ENCODE peak calls at places on chromosomes 16 and 17, in ten cellular contexts. One of them, this sample, is unnamed.
A peak's percentile ranks its signal among the peaks of the same experiment; 100 is the strongest.

GRCh38 chr16:19645557-19645981 is 72.5 kb downstream of the KNOP1 start:
- DNase-seq in heart left ventricle: peak; percentile 81
- DNase-seq in ovary: peak; percentile 49
- DNase-seq in A549: no peak
- DNase-seq in IMR-90: peak; percentile 2
- DNase-seq in body of pancreas: no peak
- DNase-seq in stomach: no peak
- DNase-seq in transverse colon: peak; percentile 20
- DNase-seq in HCT116: no peak
- DNase-seq in esophagus muscularis mucosa: peak; percentile 93
- DNase-seq in this sample: no peak

GRCh38 chr17:18070861-18071340 is 16.8 kb upstream of the DRG2 start:
- DNase-seq in A549: no peak
- DNase-seq in stomach: no peak
- DNase-seq in heart left ventricle: no peak
- DNase-seq in transverse colon: no peak
- DNase-seq in ovary: no peak
- DNase-seq in body of pancreas: no peak
- DNase-seq in esophagus muscularis mucosa: no peak
- DNase-seq in HCT116: no peak
- DNase-seq in IMR-90: peak; percentile 61
- DNase-seq in this sample: no peak

GRCh38 chr17:38403491-38403890 is 24.8 kb upstream of the ARHGAP23 start:
- DNase-seq in esophagus muscularis mucosa: no peak
- DNase-seq in transverse colon: no peak
- DNase-seq in A549: peak; percentile 56
- DNase-seq in IMR-90: peak; percentile 20
- DNase-seq in heart left ventricle: no peak
- DNase-seq in body of pancreas: no peak
- DNase-seq in stomach: no peak
- DNase-seq in ovary: no peak
- DNase-seq in HCT116: no peak
- DNase-seq in this sample: no peak

GRCh38 chr17:63419949-63420867 is 25.9 kb downstream of the CYB561 start:
- DNase-seq in IMR-90: no peak
- DNase-seq in A549: no peak
- DNase-seq in body of pancreas: no peak
- DNase-seq in stomach: no peak
- DNase-seq in transverse colon: no peak
- DNase-seq in HCT116: no peak
- DNase-seq in heart left ventricle: no peak
- DNase-seq in ovary: no peak
- DNase-seq in esophagus muscularis mucosa: no peak
- DNase-seq in this sample: no peak

GRCh38 chr17:44757045-44757917 is 1.5 kb upstream of the ADAM11 start:
- DNase-seq in ovary: no peak
- DNase-seq in heart left ventricle: no peak
- DNase-seq in stomach: no peak
- DNase-seq in A549: no peak
- DNase-seq in body of pancreas: no peak
- DNase-seq in esophagus muscularis mucosa: no peak
- DNase-seq in HCT116: no peak
- DNase-seq in transverse colon: no peak
- DNase-seq in IMR-90: no peak
- DNase-seq in this sample: no peak

GRCh38 chr17:31581491-31581890 is 190.0 kb downstream of the RAB11FIP4 start:
- DNase-seq in body of pancreas: no peak
- DNase-seq in heart left ventricle: peak; percentile 60
- DNase-seq in IMR-90: peak; percentile 29
- DNase-seq in stomach: peak; percentile 64
- DNase-seq in HCT116: no peak
- DNase-seq in A549: no peak
- DNase-seq in esophagus muscularis mucosa: no peak
- DNase-seq in transverse colon: no peak
- DNase-seq in ovary: peak; percentile 70
- DNase-seq in this sample: no peak

GRCh38 chr17:58204796-58205195 is 12.3 kb downstream of the EPX start:
- DNase-seq in heart left ventricle: no peak
- DNase-seq in stomach: no peak
- DNase-seq in transverse colon: no peak
- DNase-seq in body of pancreas: no peak
- DNase-seq in esophagus muscularis mucosa: no peak
- DNase-seq in ovary: no peak
- DNase-seq in A549: no peak
- DNase-seq in HCT116: no peak
- DNase-seq in IMR-90: no peak
- DNase-seq in this sample: no peak

GRCh38 chr17:57459286-57459915 is 203.1 kb downstream of the MSI2 start:
- DNase-seq in stomach: no peak
- DNase-seq in IMR-90: peak; percentile 82
- DNase-seq in esophagus muscularis mucosa: no peak
- DNase-seq in heart left ventricle: no peak
- DNase-seq in HCT116: peak; percentile 78
- DNase-seq in A549: peak; percentile 93
- DNase-seq in transverse colon: no peak
- DNase-seq in ovary: no peak
- DNase-seq in body of pancreas: no peak
- DNase-seq in this sample: no peak

GRCh38 chr17:7573324-7574080 is 5.9 kb upstream of the CD68 start:
- DNase-seq in body of pancreas: peak; percentile 85
- DNase-seq in IMR-90: peak; percentile 90
- DNase-seq in HCT116: no peak
- DNase-seq in A549: peak; percentile 92
- DNase-seq in ovary: peak; percentile 91
- DNase-seq in transverse colon: peak; percentile 91
- DNase-seq in heart left ventricle: peak; percentile 94
- DNase-seq in stomach: peak; percentile 86
- DNase-seq in esophagus muscularis mucosa: peak; percentile 98
- DNase-seq in this sample: peak; percentile 98

GRCh38 chr17:1709971-1710806 is at the start of gene TLCD2:
- DNase-seq in heart left ventricle: peak; percentile 84
- DNase-seq in IMR-90: peak; percentile 65
- DNase-seq in A549: peak; percentile 71
- DNase-seq in transverse colon: peak; percentile 94
- DNase-seq in body of pancreas: peak; percentile 68
- DNase-seq in ovary: peak; percentile 79
- DNase-seq in stomach: peak; percentile 80
- DNase-seq in esophagus muscularis mucosa: no peak
- DNase-seq in HCT116: peak; percentile 36
- DNase-seq in this sample: peak; percentile 95

GRCh38 chr17:75261336-75262111 is at the start of the genes GGA3 and MRPS7:
- DNase-seq in stomach: peak; percentile 95
- DNase-seq in transverse colon: peak; percentile 95
- DNase-seq in ovary: peak; percentile 97
- DNase-seq in IMR-90: peak; percentile 90
- DNase-seq in body of pancreas: peak; percentile 96
- DNase-seq in esophagus muscularis mucosa: peak; percentile 98
- DNase-seq in A549: peak; percentile 96
- DNase-seq in heart left ventricle: peak; percentile 98
- DNase-seq in HCT116: peak; percentile 89
- DNase-seq in this sample: peak; percentile 99

GRCh38 chr16:2025251-2025650 is 1.5 kb upstream of the NHERF2 start:
- DNase-seq in ovary: no peak
- DNase-seq in stomach: no peak
- DNase-seq in IMR-90: no peak
- DNase-seq in body of pancreas: no peak
- DNase-seq in heart left ventricle: no peak
- DNase-seq in HCT116: no peak
- DNase-seq in A549: no peak
- DNase-seq in esophagus muscularis mucosa: no peak
- DNase-seq in transverse colon: no peak
- DNase-seq in this sample: no peak

GRCh38 chr16:2025878-2026460 is 733 bp upstream of the NHERF2 start:
- DNase-seq in esophagus muscularis mucosa: no peak
- DNase-seq in A549: no peak
- DNase-seq in HCT116: no peak
- DNase-seq in heart left ventricle: no peak
- DNase-seq in transverse colon: no peak
- DNase-seq in IMR-90: no peak
- DNase-seq in body of pancreas: no peak
- DNase-seq in ovary: no peak
- DNase-seq in stomach: no peak
- DNase-seq in this sample: no peak

GRCh38 chr16:2022723-2023097 is 3.1 kb downstream of the NPW start:
- DNase-seq in A549: peak; percentile 89
- DNase-seq in ovary: no peak
- DNase-seq in IMR-90: peak; percentile 26
- DNase-seq in stomach: no peak
- DNase-seq in transverse colon: no peak
- DNase-seq in heart left ventricle: no peak
- DNase-seq in body of pancreas: no peak
- DNase-seq in esophagus muscularis mucosa: no peak
- DNase-seq in HCT116: no peak
- DNase-seq in this sample: no peak

GRCh38 chr16:2024026-2024425 is 2.7 kb upstream of the NHERF2 start:
- DNase-seq in stomach: no peak
- DNase-seq in body of pancreas: no peak
- DNase-seq in HCT116: no peak
- DNase-seq in transverse colon: no peak
- DNase-seq in ovary: no peak
- DNase-seq in heart left ventricle: no peak
- DNase-seq in A549: no peak
- DNase-seq in IMR-90: no peak
- DNase-seq in esophagus muscularis mucosa: no peak
- DNase-seq in this sample: no peak

GRCh38 chr16:2023098-2023925 is 3.4 kb upstream of the NHERF2 start:
- DNase-seq in ovary: peak; percentile 94
- DNase-seq in body of pancreas: peak; percentile 96
- DNase-seq in A549: peak; percentile 92
- DNase-seq in HCT116: peak; percentile 77
- DNase-seq in IMR-90: peak; percentile 79
- DNase-seq in stomach: peak; percentile 96
- DNase-seq in heart left ventricle: peak; percentile 97
- DNase-seq in transverse colon: peak; percentile 97
- DNase-seq in esophagus muscularis mucosa: peak; percentile 98
- DNase-seq in this sample: peak; percentile 88
- TF ChIP-seq POLR2A in ovary: peak; percentile 41
- TF ChIP-seq POLR2A in body of pancreas: peak; percentile 29
- TF ChIP-seq POLR2A in A549: peak; percentile 61
- TF ChIP-seq POLR2A in HCT116: peak; percentile 35
- TF ChIP-seq POLR2A in IMR-90: no peak
- TF ChIP-seq POLR2A in stomach: no peak
- TF ChIP-seq POLR2A in heart left ventricle: peak; percentile 81
- TF ChIP-seq POLR2A in transverse colon: peak; percentile 42
- TF ChIP-seq POLR2A in esophagus muscularis mucosa: no peak
- TF ChIP-seq POLR2A in this sample: no peak

GRCh38 chr16:85553436-85554113 is 59.5 kb upstream of the GSE1 start:
- DNase-seq in transverse colon: peak; percentile 70
- DNase-seq in stomach: peak; percentile 79
- DNase-seq in IMR-90: peak; percentile 34
- DNase-seq in heart left ventricle: peak; percentile 90
- DNase-seq in HCT116: peak; percentile 59
- DNase-seq in esophagus muscularis mucosa: no peak
- DNase-seq in A549: peak; percentile 77
- DNase-seq in body of pancreas: peak; percentile 68
- DNase-seq in ovary: peak; percentile 67
- DNase-seq in this sample: no peak
- TF ChIP-seq CTCF in transverse colon: no peak
- TF ChIP-seq CTCF in stomach: no peak
- TF ChIP-seq CTCF in IMR-90: peak; percentile 15
- TF ChIP-seq CTCF in heart left ventricle: peak; percentile 28
- TF ChIP-seq CTCF in HCT116: peak; percentile 18
- TF ChIP-seq CTCF in esophagus muscularis mucosa: peak; percentile 28
- TF ChIP-seq CTCF in A549: peak; percentile 59
- TF ChIP-seq CTCF in body of pancreas: no peak
- TF ChIP-seq CTCF in ovary: no peak
- TF ChIP-seq CTCF in this sample: no peak

DNA sequence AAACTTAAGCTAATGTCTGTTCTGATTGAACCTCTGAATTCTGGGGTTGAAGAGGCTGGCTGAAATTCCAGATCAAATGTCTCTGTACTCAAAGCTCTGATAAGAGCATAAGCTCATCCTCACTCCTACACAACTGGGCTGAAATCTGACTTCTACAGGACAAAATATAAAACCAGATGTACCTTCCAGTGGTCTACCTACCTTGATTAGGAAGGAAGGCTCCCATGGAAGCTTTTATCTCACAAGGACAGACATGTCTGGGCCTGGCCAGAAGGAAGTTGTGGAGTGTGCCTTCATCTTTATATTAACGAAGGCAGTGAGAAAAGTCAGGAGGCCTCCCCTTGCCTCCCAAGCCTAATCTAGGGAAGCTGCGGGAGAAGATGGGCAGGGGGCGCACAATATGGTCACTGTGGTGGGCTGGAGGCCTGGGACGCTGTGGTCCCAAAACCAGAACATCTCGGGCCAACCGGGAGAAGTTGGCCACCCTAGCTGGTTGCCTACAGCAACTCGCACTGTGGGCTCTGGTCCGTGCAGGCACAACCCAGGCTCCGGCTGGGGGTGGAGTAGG is 55.6 kb upstream of the LRRC37A3 start:
- DNase-seq in heart left ventricle: no peak
- DNase-seq in esophagus muscularis mucosa: no peak
- DNase-seq in A549: no peak
- DNase-seq in HCT116: no peak
- DNase-seq in ovary: no peak
- DNase-seq in body of pancreas: no peak
- DNase-seq in IMR-90: no peak
- DNase-seq in stomach: no peak
- DNase-seq in transverse colon: no peak
- DNase-seq in this sample: peak; percentile 10
- TF ChIP-seq POLR2A in heart left ventricle: no peak
- TF ChIP-seq POLR2A in esophagus muscularis mucosa: no peak
- TF ChIP-seq POLR2A in A549: no peak
- TF ChIP-seq POLR2A in HCT116: no peak
- TF ChIP-seq POLR2A in ovary: no peak
- TF ChIP-seq POLR2A in body of pancreas: no peak
- TF ChIP-seq POLR2A in IMR-90: no peak
- TF ChIP-seq POLR2A in stomach: no peak
- TF ChIP-seq POLR2A in transverse colon: no peak
- TF ChIP-seq POLR2A in this sample: no peak

DNA sequence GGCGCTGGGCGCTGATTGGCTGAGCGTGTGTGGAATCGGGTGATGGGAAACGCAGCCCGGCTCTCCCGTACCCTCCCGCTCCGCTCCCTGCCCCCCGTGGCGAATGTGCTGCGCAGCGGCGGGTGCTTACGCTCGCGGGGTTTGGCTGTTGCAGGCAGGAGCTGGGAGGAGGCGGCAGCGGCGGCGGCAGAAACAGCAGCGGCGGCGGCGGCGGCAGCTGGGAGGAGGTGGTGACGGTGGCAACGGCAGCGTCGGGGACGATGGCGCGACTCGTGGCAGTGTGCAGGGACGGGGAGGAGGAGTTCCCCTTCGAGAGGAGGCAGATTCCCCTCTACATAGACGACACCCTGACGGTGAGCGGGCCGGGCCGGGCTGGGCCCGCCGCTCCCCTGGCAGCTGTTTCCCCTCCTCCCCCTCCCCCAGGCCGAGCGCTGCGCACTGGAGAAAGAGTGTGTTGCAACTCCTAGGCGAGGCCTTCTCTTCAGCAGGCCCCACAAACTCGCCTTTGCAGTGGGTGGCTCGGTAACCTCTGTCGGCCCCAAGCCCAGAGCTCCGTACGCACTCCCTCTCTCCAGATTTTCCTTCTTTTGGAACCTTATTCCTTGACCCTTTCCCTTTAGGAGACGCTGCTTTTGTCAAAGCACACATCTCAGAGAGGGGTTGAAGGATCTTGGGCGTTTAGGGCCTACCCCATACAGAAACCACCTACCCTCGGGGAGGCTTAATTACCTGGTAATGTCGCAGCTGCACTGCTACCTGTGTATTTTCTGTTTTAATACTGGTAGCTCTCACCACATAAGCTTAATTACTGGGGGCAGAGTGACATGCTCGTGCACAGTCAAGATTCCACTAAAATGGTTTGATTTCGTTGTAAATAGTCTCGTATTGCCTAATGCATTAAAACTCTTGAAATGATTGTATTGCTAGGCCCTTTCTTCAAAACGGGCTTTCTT is 1.0 kb downstream of the GGNBP2 start:
- DNase-seq in ovary: peak; percentile 96
- DNase-seq in heart left ventricle: peak; percentile 97
- DNase-seq in esophagus muscularis mucosa: no peak
- DNase-seq in stomach: peak; percentile 97
- DNase-seq in body of pancreas: peak; percentile 97
- DNase-seq in A549: peak; percentile 99
- DNase-seq in HCT116: peak; percentile 93
- DNase-seq in IMR-90: peak; percentile 98
- DNase-seq in transverse colon: peak; percentile 98
- DNase-seq in this sample: peak; percentile 96
- TF ChIP-seq CTCF in ovary: peak; percentile 7
- TF ChIP-seq CTCF in heart left ventricle: no peak
- TF ChIP-seq CTCF in esophagus muscularis mucosa: peak; percentile 17
- TF ChIP-seq CTCF in stomach: no peak
- TF ChIP-seq CTCF in body of pancreas: no peak
- TF ChIP-seq CTCF in A549: no peak
- TF ChIP-seq CTCF in HCT116: no peak
- TF ChIP-seq CTCF in IMR-90: no peak
- TF ChIP-seq CTCF in transverse colon: peak; percentile 15
- TF ChIP-seq CTCF in this sample: no peak